ENCODE peak calls at places on chromosomes 12 and 14, in five cellular contexts. K, S, A, J and C are unnamed samples.

GRCh38 chr12:12800406-12801180 is 12.6 kb upstream of the DDX47 start:
- DNase-seq in K (no peak), S (no peak), A (no peak), J (no peak), C (no peak)

GRCh38 chr12:92987362-92987761 is 58.3 kb upstream of the EEA1 start:
- DNase-seq in K (no peak), S (peak; percentile 74), A (peak; percentile 46), J (no peak), C (peak; percentile 22)

GRCh38 chr12:93698307-93699092 is 21.3 kb downstream of the CRADD start:
- DNase-seq in K (no peak), S (no peak), A (no peak), J (no peak), C (no peak)

GRCh38 chr14:47658041-47658440 is 17.4 kb downstream of the MDGA2 start:
- DNase-seq in K (no peak), S (no peak), A (no peak), J (no peak), C (no peak)

GRCh38 chr14:70130498-70130897 is 58.3 kb downstream of the SLC8A3 start:
- DNase-seq in K (no peak), S (no peak), A (no peak), J (no peak), C (no peak)

GRCh38 chr12:50055831-50056628 is 1.4 kb upstream of the ASIC1 start:
- DNase-seq in K (peak; percentile 65), S (peak; percentile 82), A (no peak), J (peak; percentile 24), C (no peak)

GRCh38 chr12:127389923-127390322 is 877.0 kb upstream of the TMEM132C start:
- DNase-seq in K (no peak), S (peak; percentile 72), A (no peak), J (no peak), C (no peak)

GRCh38 chr14:102316048-102316745 is 3.3 kb upstream of the ZNF839 start:
- DNase-seq in K (no peak), S (peak; percentile 67), A (no peak), J (no peak), C (no peak)

GRCh38 chr12:123059501-123059900 is 79.0 kb downstream of the ARL6IP4 start:
- DNase-seq in K (no peak), S (no peak), A (no peak), J (no peak), C (no peak)

GRCh38 chr14:61211476-61212262 is 69.5 kb downstream of the TMEM30B start:
- DNase-seq in K (no peak), S (no peak), A (no peak), J (no peak), C (no peak)

GRCh38 chr14:95647926-95648325 is 38.3 kb upstream of the TCL1B start:
- DNase-seq in K (no peak), S (no peak), A (no peak), J (no peak), C (no peak)

GRCh38 chr12:82047480-82047879 is 288.3 kb upstream of the PPFIA2 start:
- DNase-seq in K (no peak), S (peak; percentile 29), A (peak; percentile 47), J (no peak), C (no peak)

GRCh38 chr14:93114068-93114710 is 1.5 kb downstream of the ITPK1 start:
- DNase-seq in K (no peak), S (peak; percentile 26), A (no peak), J (no peak), C (no peak)

GRCh38 chr14:103071544-103072251 is 12.3 kb upstream of the LBHD2 start:
- DNase-seq in K (no peak), S (peak; percentile 52), A (no peak), J (no peak), C (peak; percentile 6)

GRCh38 chr12:13075786-13076570 is 27.5 kb downstream of the GSG1 start:
- DNase-seq in K (no peak), S (no peak), A (no peak), J (no peak), C (no peak)

GRCh38 chr14:68589447-68590232 is 203.2 kb downstream of the ZFP36L1 start:
- DNase-seq in K (no peak), S (no peak), A (peak; percentile 70), J (no peak), C (no peak)

GRCh38 chr14:30016025-30016424 is 88.4 kb upstream of the PRKD1 start:
- DNase-seq in K (no peak), S (no peak), A (no peak), J (no peak), C (no peak)

GRCh38 chr12:45363903-45364302 is 148.0 kb downstream of the ANO6 start:
- DNase-seq in K (no peak), S (no peak), A (no peak), J (no peak), C (no peak)

GRCh38 chr12:46657416-46658411 is 168.1 kb downstream of the SLC38A4 start:
- DNase-seq in K (no peak), S (no peak), A (no peak), J (no peak), C (no peak)

DNA sequence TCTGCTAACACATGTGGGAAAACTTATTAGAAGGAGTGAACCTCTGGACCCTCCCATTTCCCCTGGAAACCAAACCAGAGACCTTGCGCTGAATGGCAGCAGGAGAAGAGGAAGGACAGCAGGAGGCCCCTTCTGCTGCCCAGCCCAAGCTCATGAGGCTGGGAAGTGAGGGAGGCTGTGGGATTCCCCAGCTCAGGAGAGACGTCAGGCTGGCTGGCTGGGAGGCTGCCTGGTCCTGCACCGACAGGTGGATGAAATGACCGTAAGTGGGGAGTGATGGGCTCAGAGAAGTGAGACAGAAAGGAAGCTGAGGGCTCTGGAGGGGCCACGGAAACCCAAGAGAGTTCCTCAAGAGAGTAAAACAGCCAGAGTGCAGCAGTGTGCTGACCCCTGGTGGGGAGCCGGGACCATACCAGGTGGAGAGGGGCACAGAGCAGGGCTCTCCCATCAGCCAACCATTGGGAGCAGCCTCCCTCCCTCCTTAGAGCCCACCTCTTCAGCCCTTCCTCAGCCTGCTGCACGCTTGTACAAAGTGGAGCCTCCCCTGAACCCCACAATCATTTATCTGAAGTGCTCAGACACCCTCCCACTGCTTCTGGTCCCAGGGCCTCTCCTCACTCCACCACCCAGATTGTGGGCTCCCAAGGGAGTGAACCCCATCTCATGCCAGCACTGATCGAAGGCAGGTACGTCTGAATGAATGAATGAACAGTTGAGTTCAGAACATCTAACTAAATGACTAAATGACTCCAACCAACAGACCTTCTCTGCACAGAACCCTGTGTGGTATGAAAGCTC is 14.0 kb downstream of the TAMALIN start:
- DNase-seq in K (peak; percentile 47), S (peak; percentile 85), A (no peak), J (no peak), C (peak; percentile 76)
- TF ChIP-seq CTCF in K (peak; percentile 56), S (peak; percentile 84), A (no peak), J (peak; percentile 75), C (peak; percentile 62)

GRCh38 chr12:107610030-107610859 is 75.4 kb upstream of the PWP1 start:
- DNase-seq in K (peak; percentile 31), S (peak; percentile 73), A (no peak), J (no peak), C (peak; percentile 41)
- TF ChIP-seq CTCF in K (peak; percentile 53), S (peak; percentile 87), A (no peak), J (peak; percentile 33), C (peak; percentile 68)

GRCh38 chr12:68665016-68665569 is 21.7 kb upstream of the NUP107 start:
- DNase-seq in K (no peak), S (no peak), A (no peak), J (no peak), C (no peak)
- TF ChIP-seq CTCF in K (no peak), S (no peak), A (no peak), J (no peak), C (peak; percentile 17)

DNA sequence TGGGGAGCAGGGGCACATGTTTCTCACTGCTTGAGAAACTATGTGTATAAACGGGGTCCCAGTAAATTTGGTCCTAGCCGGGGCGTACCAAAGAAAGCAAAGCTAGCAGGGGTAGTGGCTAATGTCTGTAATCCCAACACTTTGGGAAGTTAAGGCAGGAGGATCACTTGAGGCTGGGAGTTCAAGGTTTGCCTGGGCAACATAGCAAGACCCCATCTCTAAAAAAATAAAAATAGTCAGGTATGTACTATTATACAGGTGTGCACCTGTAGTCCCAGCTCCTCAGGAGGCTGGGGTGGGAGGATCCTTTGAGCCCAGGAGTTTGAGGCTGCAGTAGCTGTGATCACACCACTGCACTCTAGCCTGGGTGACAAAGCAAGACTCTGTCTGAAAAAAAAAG is 142.2 kb downstream of the PAWR start:
- DNase-seq in K (no peak), S (no peak), A (no peak), J (no peak), C (no peak)
- TF ChIP-seq CTCF in K (no peak), S (no peak), A (no peak), J (no peak), C (no peak)

GRCh38 chr12:29241821-29242591 is 92.9 kb downstream of the FAR2 start:
- DNase-seq in K (peak; percentile 38), S (peak; percentile 40), A (peak; percentile 68), J (no peak), C (no peak)
- TF ChIP-seq CTCF in K (no peak), S (no peak), A (no peak), J (no peak), C (no peak)

GRCh38 chr12:20950248-20950647 is 139.7 kb downstream of the SLCO1B3 start:
- DNase-seq in K (no peak), S (peak; percentile 21), A (no peak), J (no peak), C (no peak)
- TF ChIP-seq CTCF in K (no peak), S (peak; percentile 55), A (no peak), J (no peak), C (peak; percentile 26)

DNA sequence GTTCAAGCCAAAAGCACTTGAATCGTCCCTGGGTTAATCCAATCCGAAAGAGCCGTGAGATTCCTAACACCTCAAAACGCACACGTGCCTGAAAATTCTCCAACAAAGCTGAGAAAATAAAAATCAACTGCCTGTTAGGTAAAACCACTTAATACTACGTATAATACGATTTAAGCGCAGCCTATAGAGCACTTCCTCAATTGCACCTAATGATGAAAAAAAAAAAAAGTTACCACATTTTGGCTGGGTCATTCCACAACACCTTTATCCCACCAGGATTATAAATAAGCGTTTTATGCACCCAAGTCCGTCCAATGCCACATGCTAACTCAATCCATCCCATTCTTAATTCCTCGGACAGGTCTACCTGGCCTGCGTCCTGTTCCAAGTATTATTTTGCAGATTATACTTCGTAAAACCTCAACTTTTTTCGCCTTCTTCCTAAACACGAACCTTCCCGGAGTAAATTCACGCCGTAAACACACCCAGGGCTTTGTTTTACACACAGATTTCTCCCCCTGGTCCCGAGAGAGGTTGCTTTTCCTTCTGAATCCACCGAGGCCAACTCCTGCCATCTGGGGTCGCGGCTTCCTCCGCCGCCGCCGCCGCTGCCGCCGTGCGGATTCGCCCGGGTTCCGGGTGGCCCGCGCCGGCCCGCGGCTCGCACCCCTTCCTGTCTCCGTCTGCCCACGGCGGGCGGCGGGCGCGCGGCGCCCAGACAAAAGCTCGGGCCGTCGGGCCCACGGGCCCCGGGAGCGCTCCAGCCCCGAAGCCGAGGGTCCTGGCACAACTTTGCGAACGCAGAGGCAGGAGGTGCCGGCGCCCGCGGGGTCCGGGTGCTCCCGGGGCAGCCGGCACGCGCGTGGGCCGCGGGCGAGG is 66.2 kb downstream of the RNF34 start:
- DNase-seq in K (no peak), S (peak; percentile 49), A (no peak), J (no peak), C (no peak)
- TF ChIP-seq CTCF in K (no peak), S (no peak), A (no peak), J (no peak), C (no peak)

GRCh38 chr12:98385636-98386035 is 129.8 kb upstream of the TMPO start:
- DNase-seq in K (no peak), S (no peak), A (no peak), J (no peak), C (no peak)

GRCh38 chr12:98388126-98388525 is 127.3 kb upstream of the TMPO start:
- DNase-seq in K (no peak), S (no peak), A (no peak), J (no peak), C (no peak)
- TF ChIP-seq CTCF in K (no peak), S (no peak), A (no peak), J (no peak), C (no peak)